ENCODE peak calls at places on chromosomes 4 and X, in six cellular contexts. U is kidney tubule cell, W is A549, J is nephron progenitor cell, B is brain microvascular endothelial cell, Z is Right ventricle myocardium superior. I is an unnamed sample.

GRCh38 chr4:76716658-76717057 is 181.3 kb downstream of the SOWAHB start:
- DNase-seq in U (no peak), W (no peak), J (no peak), B (no peak), Z (no peak), I (no peak)

GRCh38 chrX:109374276-109374960 is 107.5 kb downstream of the GUCY2F start:
- DNase-seq in U (peak), W (no peak), J (no peak), B (no peak), Z (no peak), I (no peak)

GRCh38 chr4:107857741-107858140 is 33.0 kb downstream of the SGMS2 start:
- DNase-seq in U (no peak), W (no peak), J (no peak), B (no peak), Z (no peak), I (no peak)

GRCh38 chrX:2689773-2690666 is 1.1 kb upstream of the CD99 start:
- DNase-seq in U (no peak), W (no peak), J (no peak), B (no peak), Z (no peak), I (no peak)

GRCh38 chr4:54902976-54903375 is 222.4 kb downstream of the KDR start:
- DNase-seq in U (no peak), W (no peak), J (no peak), B (no peak), Z (no peak), I (no peak)

GRCh38 chr4:147318581-147318980 is 162.3 kb upstream of the EDNRA start:
- DNase-seq in U (no peak), W (no peak), J (no peak), B (no peak), Z (no peak), I (no peak)

GRCh38 chr4:77576351-77576750 is 29.3 kb upstream of the CXCL13 start:
- DNase-seq in U (no peak), W (no peak), J (no peak), B (no peak), Z (no peak), I (no peak)

GRCh38 chr4:52192697-52193096 is 141.6 kb downstream of the SPATA18 start:
- DNase-seq in U (peak), W (no peak), J (no peak), B (no peak), Z (no peak), I (no peak)

GRCh38 chrX:132909643-132910042 is 48.8 kb downstream of the HS6ST2 start:
- DNase-seq in U (no peak), W (no peak), J (no peak), B (peak), Z (no peak), I (no peak)

GRCh38 chrX:24229400-24229879 is 79.9 kb downstream of the ZFX start:
- DNase-seq in U (peak), W (no peak), J (no peak), B (no peak), Z (no peak), I (no peak)

GRCh38 chrX:69616520-69617203 is 749 bp downstream of the EDA start:
- DNase-seq in U (peak), W (no peak), J (peak), B (no peak), Z (peak), I (no peak)

GRCh38 chr4:91754716-91755115 is 549.0 kb upstream of the GRID2 start:
- DNase-seq in U (no peak), W (no peak), J (no peak), B (no peak), Z (no peak), I (no peak)

GRCh38 chrX:16528620-16529019 is 121.3 kb upstream of the S100G start:
- DNase-seq in U (no peak), W (no peak), J (no peak), B (no peak), Z (no peak), I (no peak)

GRCh38 chr4:108620933-108621905 is 843 bp downstream of the RPL34 start:
- DNase-seq in U (peak), W (no peak), J (no peak), B (no peak), Z (no peak), I (no peak)

GRCh38 chrX:154317391-154318000 is 21.9 kb downstream of the TKTL1 start:
- DNase-seq in U (peak), W (peak), J (peak), B (no peak), Z (no peak), I (no peak)

GRCh38 chr4:20487446-20487845 is 212.8 kb upstream of the PACRGL start:
- DNase-seq in U (no peak), W (no peak), J (no peak), B (no peak), Z (no peak), I (no peak)

GRCh38 chrX:77061022-77061421 is 386.2 kb upstream of the FGF16 start:
- DNase-seq in U (no peak), W (no peak), J (no peak), B (no peak), Z (no peak), I (no peak)

GRCh38 chr4:3404546-3404945 is 37.2 kb upstream of the HGFAC start:
- DNase-seq in U (no peak), W (no peak), J (no peak), B (no peak), Z (no peak), I (no peak)

GRCh38 chr4:78612398-78613005 is 60.9 kb downstream of the ANXA3 start:
- DNase-seq in U (peak), W (peak), J (no peak), B (peak), Z (no peak), I (no peak)

GRCh38 chrX:26037367-26037766 is 100.8 kb upstream of the MAGEB18 start:
- DNase-seq in U (no peak), W (no peak), J (no peak), B (no peak), Z (no peak), I (no peak)

GRCh38 chr4:26964994-26965393 is 104.4 kb downstream of the STIM2 start:
- DNase-seq in U (no peak), W (no peak), J (no peak), B (no peak), Z (no peak), I (no peak)

GRCh38 chrX:71922697-71923096 is 12.1 kb downstream of the NHSL2 start:
- DNase-seq in U (no peak), W (no peak), J (no peak), B (no peak), Z (no peak), I (no peak)

GRCh38 chrX:145190801-145191389 is 56.4 kb upstream of the SPANXN1 start:
- DNase-seq in U (peak), W (no peak), J (no peak), B (peak), Z (no peak), I (no peak)

GRCh38 chr4:159283697-159284492 is 181.0 kb downstream of the RAPGEF2 start:
- DNase-seq in U (peak), W (no peak), J (no peak), B (peak), Z (no peak), I (no peak)

GRCh38 chr4:15793506-15794363 is 15.6 kb downstream of the CD38 start:
- DNase-seq in U (no peak), W (no peak), J (no peak), B (no peak), Z (no peak), I (no peak)

GRCh38 chrX:9429767-9430166 is 35.1 kb upstream of the TBL1X start:
- DNase-seq in U (no peak), W (no peak), J (no peak), B (no peak), Z (no peak), I (no peak)

GRCh38 chr4:55561884-55562283 is 15.2 kb upstream of the CLOCK start:
- DNase-seq in U (no peak), W (no peak), J (no peak), B (no peak), Z (no peak), I (no peak)

GRCh38 chr4:34158883-34159282 is 2085.4 kb downstream of the ARAP2 start:
- DNase-seq in U (peak), W (no peak), J (no peak), B (no peak), Z (no peak), I (no peak)

GRCh38 chrX:144732588-144732987 is 514.7 kb upstream of the SPANXN1 start:
- DNase-seq in U (peak), W (no peak), J (no peak), B (no peak), Z (no peak), I (no peak)

GRCh38 chr4:127479031-127479622 is 153.6 kb upstream of the INTU start:
- DNase-seq in U (peak), W (peak), J (no peak), B (peak), Z (no peak), I (peak)